ENCODE peak calls at places on chromosomes 16 and 17, in six cellular contexts. C is astrocyte of the spinal cord, Q is transverse colon, O is heart left ventricle, A is esophagus squamous epithelium, D is IMR-90. M is an unnamed sample.

GRCh38 chr17:47276868-47277267 is 23.2 kb downstream of the ITGB3 start:
- DNase-seq in O (peak), A (no peak), C (peak), D (peak), Q (peak), M (peak)

GRCh38 chr17:76421054-76421427 is 31.9 kb downstream of the UBE2O start:
- DNase-seq in O (peak), C (no peak), Q (no peak), D (no peak), A (no peak), M (no peak)

GRCh38 chr16:21628772-21629171 is 23.6 kb downstream of the IGSF6 start:
- DNase-seq in C (no peak), D (peak), A (no peak), O (no peak), Q (no peak), M (no peak)

GRCh38 chr17:66571745-66572144 is 263.2 kb upstream of the CACNG5 start:
- DNase-seq in C (no peak), O (no peak), Q (no peak), A (no peak), D (no peak), M (no peak)

GRCh38 chr16:3841729-3842508 is 38.6 kb downstream of the CREBBP start:
- DNase-seq in D (no peak), C (no peak), O (no peak), Q (no peak), A (no peak), M (no peak)

GRCh38 chr17:2892305-2892971 is 96.2 kb downstream of the RAP1GAP2 start:
- DNase-seq in A (no peak), D (peak), C (peak), O (peak), Q (peak), M (peak)

GRCh38 chr16:68644303-68644702 is 807 bp upstream of the CDH3 start:
- DNase-seq in D (no peak), O (no peak), A (no peak), C (no peak), Q (no peak), M (peak)

GRCh38 chr17:69047368-69048263 is 13.1 kb downstream of the ABCA9 start:
- DNase-seq in O (peak), D (peak), C (peak), Q (peak), A (no peak), M (peak)

GRCh38 chr17:44219636-44220210 is at the start of gene UBTF:
- DNase-seq in O (peak), A (no peak), Q (peak), C (peak), D (peak), M (no peak)

GRCh38 chr17:44220211-44221071 is 966 bp upstream of the UBTF start:
- DNase-seq in D (peak), O (peak), Q (peak), A (no peak), C (peak), M (peak)

GRCh38 chr17:44218344-44219125 is 940 bp downstream of the UBTF start:
- DNase-seq in A (peak), C (peak), Q (peak), O (peak), D (peak), M (peak)

GRCh38 chr17:44217738-44218343 is 1.6 kb downstream of the UBTF start:
- DNase-seq in O (peak), C (no peak), D (no peak), Q (peak), A (no peak), M (no peak)

DNA sequence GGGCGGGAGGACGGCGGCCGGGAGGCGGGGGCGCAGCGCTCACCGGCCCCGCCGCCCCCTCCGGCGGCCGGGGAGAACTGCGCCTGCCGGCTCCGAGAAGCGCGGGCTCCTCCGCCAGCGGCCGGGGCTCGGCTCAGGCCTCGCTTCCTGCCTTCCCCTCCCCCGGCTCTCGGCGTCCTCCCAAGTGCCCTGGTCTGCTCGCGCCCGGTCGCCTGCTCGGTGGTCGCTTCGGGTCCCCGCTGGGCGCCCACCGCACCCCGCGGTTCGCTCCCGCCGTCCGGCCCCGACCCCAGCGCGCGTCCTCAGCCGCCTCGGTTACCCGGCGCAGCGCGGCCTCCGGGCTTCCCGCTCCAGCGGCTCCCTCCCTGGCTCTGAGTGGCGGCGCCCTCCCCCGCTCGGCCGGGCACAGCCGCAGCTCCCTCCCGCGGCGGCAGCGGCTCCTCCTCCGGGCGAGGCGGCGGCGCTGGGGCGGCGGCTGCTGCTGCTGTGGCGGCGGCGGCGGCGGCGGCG is 294 bp downstream of the UBTF start:
- DNase-seq in A (no peak), C (peak), Q (peak), D (peak), O (peak), M (peak)
- TF ChIP-seq CTCF in A (peak), C (peak), Q (peak), D (peak), O (peak), M (peak)

DNA sequence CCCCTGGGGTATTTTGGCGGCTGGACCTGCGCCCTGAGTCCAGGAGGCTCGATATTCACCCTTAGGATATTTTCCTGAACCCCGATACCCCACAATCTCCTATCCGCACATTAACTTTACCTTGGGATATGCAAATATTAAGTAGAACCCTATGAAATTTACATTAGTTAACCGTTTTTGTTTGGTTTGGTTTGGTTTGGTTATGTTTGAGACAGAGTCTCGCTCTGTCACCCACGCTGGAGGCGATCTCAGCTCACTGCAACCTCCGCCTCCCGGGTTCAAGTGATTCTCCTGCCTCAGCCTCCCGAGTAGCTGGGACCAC is 9.3 kb upstream of the NAGS start:
- DNase-seq in C (no peak), Q (no peak), A (no peak), D (no peak), O (no peak), M (no peak)
- TF ChIP-seq CTCF in C (no peak), Q (peak), A (no peak), D (no peak), O (no peak), M (no peak)

GRCh38 chr17:50171371-50172071 is 5.7 kb downstream of the SGCA start:
- DNase-seq in D (no peak), Q (no peak), C (no peak), A (no peak), O (peak), M (no peak)
- TF ChIP-seq CTCF in D (no peak), Q (no peak), C (no peak), A (no peak), O (no peak), M (no peak)

DNA sequence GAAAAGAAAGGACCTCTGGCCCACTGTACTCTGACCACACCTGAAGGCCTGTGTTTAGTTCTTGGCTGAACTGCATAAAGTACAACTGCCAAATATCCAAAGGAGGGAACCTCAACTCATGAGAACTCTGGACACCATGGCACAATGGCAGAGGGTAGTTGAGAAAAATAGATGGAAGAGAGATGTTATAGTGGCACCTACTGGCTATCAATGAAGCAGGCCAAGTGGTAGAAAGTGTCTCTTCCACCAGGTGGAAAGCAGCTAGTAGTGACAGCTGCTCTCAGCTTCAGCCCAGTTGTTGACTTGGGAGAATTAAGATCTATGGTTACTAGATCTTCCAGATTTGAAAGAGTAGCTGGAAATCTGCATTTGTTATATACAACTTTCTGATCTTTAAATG is 3.2 kb downstream of the MED31 start:
- DNase-seq in O (no peak), C (no peak), D (no peak), Q (no peak), A (no peak), M (no peak)
- TF ChIP-seq CTCF in O (no peak), C (peak), D (peak), Q (peak), A (peak), M (peak)

GRCh38 chr17:63705657-63706056 is 5.7 kb upstream of the LIMD2 start:
- DNase-seq in A (no peak), C (no peak), D (no peak), O (no peak), Q (no peak), M (no peak)
- TF ChIP-seq CTCF in A (no peak), C (no peak), D (no peak), O (no peak), Q (no peak), M (no peak)

GRCh38 chr17:38893113-38893512 is 23.3 kb downstream of the LASP1 start:
- DNase-seq in C (no peak), A (no peak), Q (no peak), D (no peak), O (no peak), M (no peak)
- TF ChIP-seq CTCF in C (no peak), A (no peak), Q (no peak), D (no peak), O (no peak), M (no peak)

GRCh38 chr17:71964559-71964958 is 156.3 kb upstream of the SOX9 start:
- DNase-seq in D (no peak), Q (no peak), O (no peak), C (no peak), A (no peak), M (no peak)

GRCh38 chr17:71966459-71967313 is 154.1 kb upstream of the SOX9 start:
- DNase-seq in O (peak), C (peak), D (no peak), Q (no peak), A (no peak), M (no peak)

GRCh38 chr17:71963791-71964190 is 157.0 kb upstream of the SOX9 start:
- DNase-seq in Q (no peak), C (no peak), A (no peak), O (no peak), D (no peak), M (no peak)

GRCh38 chr17:71966055-71966454 is 154.8 kb upstream of the SOX9 start:
- DNase-seq in D (no peak), O (no peak), Q (no peak), A (no peak), C (no peak), M (no peak)

GRCh38 chr17:71963341-71963740 is 157.5 kb upstream of the SOX9 start:
- DNase-seq in O (no peak), Q (no peak), C (no peak), A (no peak), D (no peak), M (no peak)
- TF ChIP-seq CTCF in O (no peak), Q (no peak), C (no peak), A (no peak), D (no peak), M (no peak)

DNA sequence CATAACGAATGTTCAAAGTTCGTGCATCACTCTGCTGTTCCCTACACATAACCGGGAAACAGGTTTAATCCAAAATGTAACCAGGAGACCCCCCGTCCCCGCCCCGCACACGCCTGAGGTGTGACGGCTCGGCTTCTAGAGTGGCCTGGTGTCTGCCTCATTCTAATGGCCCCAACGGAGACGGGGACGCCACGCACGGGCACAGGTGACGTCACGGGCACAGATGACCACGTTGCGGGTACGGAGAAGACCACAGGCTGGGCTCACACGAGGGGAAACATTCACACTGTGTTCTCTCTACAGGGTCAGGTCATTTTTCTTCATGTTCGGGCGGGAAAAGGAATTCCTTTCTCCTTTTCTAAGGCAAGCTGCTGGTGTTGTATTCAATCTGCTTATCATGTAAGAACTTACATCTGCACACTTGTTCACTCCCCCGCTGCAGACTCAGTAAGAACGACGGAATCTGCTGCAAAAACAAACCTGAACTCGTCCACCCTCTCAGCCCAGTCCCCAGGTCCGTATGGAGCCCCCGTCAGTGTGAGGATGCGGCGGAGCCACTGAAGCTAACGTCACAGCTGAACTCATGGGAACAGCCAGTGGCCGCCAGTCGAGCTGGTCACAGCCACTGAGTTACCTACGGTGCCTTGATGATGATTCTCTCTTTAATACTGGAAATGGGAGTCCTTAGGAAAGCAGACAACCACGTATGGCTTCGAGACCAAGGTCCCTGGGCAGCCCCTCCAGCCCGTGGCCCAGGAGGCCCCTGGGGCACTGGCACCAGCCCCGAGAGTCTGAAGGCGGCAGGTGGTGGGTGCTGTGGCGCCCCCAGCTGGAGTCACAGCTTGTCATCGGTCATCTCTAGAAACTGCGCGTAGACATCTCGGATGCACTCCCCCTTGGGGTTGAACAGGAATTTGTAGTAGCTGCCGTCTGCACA is 32.9 kb downstream of the WDR45B start:
- DNase-seq in A (no peak), Q (no peak), C (no peak), O (no peak), D (no peak), M (no peak)
- TF ChIP-seq CTCF in A (no peak), Q (no peak), C (peak), O (no peak), D (no peak), M (no peak)

DNA sequence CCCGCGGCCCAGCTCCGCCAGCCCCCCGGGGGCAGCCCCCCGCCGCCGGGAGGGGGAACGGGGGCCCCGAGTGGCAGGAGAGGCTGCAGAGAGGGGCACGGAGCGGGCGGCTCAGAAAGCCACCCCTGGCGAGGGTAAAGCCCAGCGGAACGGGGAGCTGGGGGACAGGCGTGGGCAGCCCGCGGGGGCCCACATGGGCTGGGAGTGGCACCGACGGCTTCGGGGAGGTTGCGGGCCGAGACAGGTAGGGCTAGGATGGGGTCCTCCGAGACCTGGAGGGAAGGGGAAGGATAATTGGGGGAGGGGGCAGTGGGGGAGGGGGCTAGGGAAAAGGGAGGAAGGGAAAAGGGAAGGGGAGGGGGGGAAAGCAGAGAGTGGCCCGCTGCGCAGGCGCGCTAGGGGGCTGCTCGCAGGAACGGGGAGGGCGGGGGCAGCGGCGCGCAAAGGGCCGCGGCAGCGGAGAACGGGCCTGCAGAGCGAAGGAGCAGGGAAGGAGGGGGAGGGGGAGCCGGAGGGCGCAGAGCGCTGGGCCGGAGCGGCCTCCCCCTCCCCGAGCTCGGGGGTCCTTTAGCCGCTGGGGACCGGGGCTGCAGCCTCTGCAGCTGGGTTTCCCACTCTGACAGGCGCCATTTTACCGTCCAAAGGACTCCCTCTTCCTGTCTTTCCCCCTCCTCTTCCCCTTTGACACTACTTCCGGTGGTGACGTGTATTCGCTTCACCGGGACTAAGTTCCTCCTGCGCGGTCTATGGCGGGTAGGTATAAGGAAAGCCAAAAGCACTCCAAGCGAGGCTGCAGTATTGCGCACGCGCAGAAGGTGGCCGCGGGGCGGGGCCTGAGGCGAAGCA is at the start of gene CTDNEP1:
- DNase-seq in C (peak), Q (peak), O (peak), D (peak), A (peak), M (peak)
- TF ChIP-seq CTCF in C (no peak), Q (no peak), O (no peak), D (no peak), A (no peak), M (no peak)

M was measured in colonic mucosa.